ENCODE peak calls at places on chromosomes 12 and 14, in seven cellular contexts. Y, H, V, I, E, F and D are unnamed samples.

GRCh38 chr12:127723236-127723635 is 543.7 kb upstream of the TMEM132C start:
- DNase-seq in F (no peak), V (no peak), Y (no peak), E (no peak), H (no peak), I (no peak), D (no peak)

GRCh38 chr14:95300002-95300696 is 19.6 kb downstream of the CLMN start:
- DNase-seq in I (no peak), F (no peak), V (no peak), Y (no peak), H (no peak), E (no peak), D (no peak)

GRCh38 chr12:119942386-119942785 is 46.6 kb upstream of the BICDL1 start:
- DNase-seq in F (no peak), I (no peak), V (no peak), Y (no peak), E (no peak), H (no peak), D (no peak)

GRCh38 chr12:51914034-51914923 is 7.0 kb downstream of the ACVRL1 start:
- DNase-seq in E (no peak), F (no peak), H (no peak), V (peak), Y (no peak), I (no peak), D (no peak)

GRCh38 chr14:103118019-103118662 is 5.1 kb upstream of the TNFAIP2 start:
- DNase-seq in Y (no peak), H (no peak), I (no peak), V (peak), F (no peak), E (peak), D (no peak)

GRCh38 chr12:96249196-96250118 is 55.3 kb downstream of the ELK3 start:
- DNase-seq in Y (peak), H (peak), E (no peak), F (no peak), V (peak), I (no peak), D (no peak)

GRCh38 chr12:34288963-34289345 is 266.7 kb downstream of the ALG10 start:
- DNase-seq in F (no peak), I (no peak), E (no peak), H (no peak), Y (no peak), V (no peak), D (peak)

GRCh38 chr12:118835911-118836310 is 145.4 kb upstream of the SRRM4 start:
- DNase-seq in Y (no peak), F (no peak), H (no peak), V (no peak), E (no peak), I (no peak), D (no peak)

GRCh38 chr14:23864252-23864651 is 89.3 kb upstream of the DHRS4 start:
- DNase-seq in F (no peak), Y (no peak), E (no peak), V (no peak), H (no peak), I (no peak), D (no peak)

GRCh38 chr12:46787496-46788055 is 38.2 kb downstream of the SLC38A4 start:
- DNase-seq in H (peak), V (no peak), Y (no peak), I (no peak), E (no peak), F (no peak), D (no peak)

GRCh38 chr12:50747817-50748216 is 16.1 kb upstream of the ATF1 start:
- DNase-seq in H (no peak), V (no peak), E (no peak), F (no peak), I (no peak), Y (no peak), D (no peak)

GRCh38 chr12:52643233-52644077 is 8.6 kb downstream of the KRT2 start:
- DNase-seq in E (no peak), F (no peak), V (no peak), I (no peak), H (no peak), Y (no peak), D (no peak)

GRCh38 chr14:82755923-82756322 is 1222.3 kb upstream of the SEL1L start:
- DNase-seq in E (no peak), H (no peak), F (no peak), Y (no peak), V (no peak), I (no peak), D (no peak)

GRCh38 chr12:109910969-109911348 is 10.9 kb downstream of the TCHP start:
- DNase-seq in V (no peak), H (peak), Y (peak), I (peak), F (peak), E (no peak), D (no peak)

GRCh38 chr12:66984962-66985361 is 284.2 kb upstream of the CAND1 start:
- DNase-seq in F (no peak), Y (peak), V (no peak), E (no peak), I (no peak), H (peak), D (no peak)

GRCh38 chr12:29569392-29569791 is 71.9 kb upstream of the OVCH1 start:
- DNase-seq in E (no peak), H (peak), F (no peak), V (no peak), Y (peak), I (no peak), D (no peak)

DNA sequence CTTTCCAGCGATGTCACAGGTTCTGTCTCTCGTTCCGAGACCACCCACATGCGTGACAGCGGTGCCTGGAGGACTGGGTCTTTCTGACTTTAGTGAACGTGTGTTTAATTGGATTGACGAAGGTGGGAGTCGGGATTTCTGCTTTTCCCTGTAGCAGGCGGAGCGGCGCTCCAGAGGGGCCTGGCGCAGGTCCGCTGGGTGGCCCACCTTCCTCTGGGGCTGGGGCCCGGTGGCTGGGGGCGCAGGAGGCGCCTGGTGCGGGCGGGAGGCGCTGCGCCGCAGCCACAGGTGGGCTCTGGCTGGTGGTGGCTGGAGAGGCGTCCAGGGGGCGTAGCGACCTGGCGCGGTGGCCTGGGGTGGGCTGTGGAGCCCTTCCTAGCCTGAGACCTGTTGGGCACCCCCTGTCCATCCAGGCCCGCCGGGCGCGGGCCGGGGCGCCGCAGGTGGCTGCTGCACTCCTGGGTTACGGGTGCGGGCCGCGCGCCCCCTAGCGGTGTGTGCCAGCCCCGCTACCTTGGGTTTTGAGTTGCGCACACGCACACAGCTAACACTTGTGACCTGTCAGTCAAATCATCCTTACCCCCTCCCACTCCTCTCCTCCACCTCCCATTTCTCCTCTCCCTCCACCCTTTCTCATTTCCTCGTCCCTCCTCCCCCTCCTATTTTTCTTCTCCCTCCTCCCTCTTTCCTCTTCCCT is 2.0 kb downstream of the MEG3 start:
- DNase-seq in I (no peak), H (peak), Y (peak), F (no peak), V (no peak), E (no peak), D (no peak)
- TF ChIP-seq CTCF in I (no peak), H (peak), Y (peak), F (no peak), V (peak), E (no peak), D (no peak)

GRCh38 chr12:25583545-25583944 is 30.5 kb upstream of the LMNTD1 start:
- DNase-seq in Y (peak), V (no peak), I (no peak), H (peak), E (no peak), F (no peak), D (no peak)
- TF ChIP-seq CTCF in Y (peak), V (no peak), I (no peak), H (peak), E (no peak), F (no peak), D (no peak)

GRCh38 chr12:115396567-115396966 is 712.6 kb upstream of the TBX3 start:
- DNase-seq in V (no peak), Y (no peak), E (no peak), I (no peak), F (no peak), H (no peak), D (no peak)

GRCh38 chr12:115394498-115395220 is 710.7 kb upstream of the TBX3 start:
- DNase-seq in I (no peak), E (no peak), F (no peak), H (no peak), Y (no peak), V (no peak), D (no peak)

GRCh38 chr12:115402443-115403170 is 718.6 kb upstream of the TBX3 start:
- DNase-seq in F (no peak), H (no peak), V (no peak), Y (peak), E (no peak), I (no peak), D (no peak)

GRCh38 chr12:115400011-115400410 is 716.0 kb upstream of the TBX3 start:
- DNase-seq in F (no peak), H (no peak), I (no peak), V (no peak), Y (no peak), E (no peak), D (no peak)

GRCh38 chr12:115398311-115398781 is 714.4 kb upstream of the TBX3 start:
- DNase-seq in Y (no peak), I (no peak), F (no peak), E (no peak), H (no peak), V (no peak), D (no peak)
- TF ChIP-seq CTCF in Y (no peak), I (no peak), F (no peak), E (no peak), H (peak), V (peak), D (peak)

GRCh38 chr14:50311337-50311973 is 574 bp downstream of the L2HGDH start:
- DNase-seq in H (peak), V (no peak), F (no peak), Y (no peak), I (no peak), E (no peak), D (no peak)

GRCh38 chr14:50311974-50312733 is at the start of the genes DMAC2L and L2HGDH:
- DNase-seq in H (peak), Y (peak), I (peak), F (peak), E (peak), V (peak), D (peak)

GRCh38 chr14:50310445-50310844 is 1.6 kb downstream of the L2HGDH start:
- DNase-seq in I (no peak), E (no peak), F (no peak), H (no peak), V (no peak), Y (no peak), D (no peak)

GRCh38 chr14:50308363-50308762 is 3.7 kb downstream of the L2HGDH start:
- DNase-seq in F (no peak), E (no peak), H (no peak), I (no peak), V (no peak), Y (peak), D (no peak)

DNA sequence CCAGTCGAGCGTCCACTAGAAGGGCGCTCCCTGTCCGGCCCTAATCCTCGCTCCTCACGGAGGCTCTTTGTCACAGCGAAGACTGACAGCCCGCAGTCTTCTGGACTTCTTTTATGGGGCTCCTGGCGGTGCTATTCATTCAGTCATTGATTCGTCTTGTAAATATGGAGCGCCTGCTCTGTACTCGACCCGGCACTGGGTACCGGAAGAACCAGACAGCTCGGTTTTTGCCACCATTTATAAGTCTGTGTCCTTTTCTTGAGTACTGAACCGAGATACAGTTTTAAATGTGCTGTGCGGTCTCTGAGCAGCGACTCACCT is 570 bp downstream of the DMAC2L start:
- DNase-seq in Y (no peak), E (no peak), H (peak), F (no peak), I (no peak), V (no peak), D (no peak)
- TF ChIP-seq CTCF in Y (no peak), E (no peak), H (peak), F (no peak), I (no peak), V (no peak), D (no peak)

GRCh38 chr12:103431950-103432349 is 63.8 kb downstream of the C12orf42 start:
- DNase-seq in I (no peak), E (no peak), V (no peak), Y (no peak), F (no peak), H (no peak), D (no peak)
- TF ChIP-seq CTCF in I (no peak), E (no peak), V (no peak), Y (no peak), F (no peak), H (no peak), D (no peak)

DNA sequence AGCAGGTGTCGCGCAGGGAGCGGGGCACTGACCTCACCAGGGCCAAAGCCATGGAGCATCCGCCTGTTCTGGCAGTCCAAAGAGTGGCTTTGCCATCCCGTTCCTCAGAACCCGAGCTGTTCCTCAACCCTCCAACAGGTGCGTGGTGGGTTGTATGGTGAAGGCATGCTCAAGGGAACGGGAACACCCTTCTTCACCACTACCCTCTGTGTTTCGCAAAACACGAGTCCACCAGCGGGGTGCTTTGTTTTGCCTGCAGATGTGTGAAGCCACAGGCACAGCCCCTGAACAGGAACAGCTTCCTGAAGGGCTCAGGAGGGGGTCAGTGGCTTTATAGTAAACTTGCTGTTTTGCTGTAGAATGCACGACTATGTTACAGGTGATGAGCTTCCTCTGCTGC is 52.7 kb downstream of the SMOC1 start:
- DNase-seq in Y (no peak), F (no peak), V (no peak), H (peak), E (no peak), I (no peak), D (no peak)
- TF ChIP-seq CTCF in Y (no peak), F (no peak), V (no peak), H (no peak), E (no peak), I (no peak), D (no peak)

GRCh38 chr12:19183121-19183838 is 53.7 kb downstream of the PLEKHA5 start:
- DNase-seq in H (peak), V (no peak), F (no peak), E (no peak), Y (no peak), I (no peak), D (no peak)
- TF ChIP-seq CTCF in H (peak), V (peak), F (no peak), E (no peak), Y (peak), I (peak), D (peak)

GRCh38 chr12:77928078-77928477 is 97.4 kb downstream of the NAV3 start:
- DNase-seq in E (no peak), V (no peak), H (no peak), Y (no peak), I (no peak), F (no peak), D (no peak)

DNA sequence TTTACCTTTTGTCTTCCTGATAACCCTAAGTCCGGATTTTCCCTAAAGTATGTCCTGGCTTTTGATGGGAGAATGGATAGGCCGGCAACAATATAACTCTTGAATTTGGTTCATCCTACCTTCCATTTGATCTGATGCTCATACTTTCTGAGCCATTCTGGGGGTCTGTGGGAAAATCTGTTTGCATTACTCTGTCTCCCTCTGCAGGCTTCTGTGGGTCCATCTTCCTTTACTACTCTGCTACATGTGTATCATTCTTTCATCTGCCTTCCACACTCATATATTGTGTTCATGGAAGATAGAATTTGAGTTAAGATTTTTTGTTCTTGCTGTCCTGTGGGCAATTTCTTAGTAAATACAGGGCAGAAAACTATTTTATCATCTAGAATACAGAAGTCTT is 101.5 kb downstream of the NAV3 start:
- DNase-seq in H (no peak), Y (no peak), F (no peak), E (no peak), V (no peak), I (no peak), D (no peak)
- TF ChIP-seq CTCF in H (peak), Y (peak), F (no peak), E (no peak), V (no peak), I (no peak), D (no peak)